ENCODE peak calls at places on chromosomes 6 and 20, in nine cellular contexts. One of them, this sample, is unnamed.

GRCh38 chr6:16477367-16478149 is 239.2 kb downstream of the GMPR start:
- DNase-seq in stomach: no peak
- DNase-seq in upper lobe of left lung: peak
- DNase-seq in spleen: no peak
- DNase-seq in prostate gland: no peak
- DNase-seq in GM12892: no peak
- DNase-seq in K562: no peak
- DNase-seq in esophagus muscularis mucosa: no peak
- DNase-seq in breast epithelium: no peak
- DNase-seq in this sample: no peak

GRCh38 chr6:163592872-163593271 is 178.4 kb downstream of the QKI start:
- DNase-seq in stomach: no peak
- DNase-seq in upper lobe of left lung: no peak
- DNase-seq in spleen: no peak
- DNase-seq in prostate gland: no peak
- DNase-seq in GM12892: no peak
- DNase-seq in K562: no peak
- DNase-seq in esophagus muscularis mucosa: no peak
- DNase-seq in breast epithelium: no peak
- DNase-seq in this sample: no peak

GRCh38 chr20:57558614-57559285 is 2.2 kb upstream of the PCK1 start:
- DNase-seq in stomach: no peak
- DNase-seq in upper lobe of left lung: no peak
- DNase-seq in spleen: peak
- DNase-seq in prostate gland: no peak
- DNase-seq in GM12892: no peak
- DNase-seq in K562: no peak
- DNase-seq in esophagus muscularis mucosa: no peak
- DNase-seq in breast epithelium: no peak
- DNase-seq in this sample: no peak

GRCh38 chr20:21325296-21325695 is 22.2 kb downstream of the XRN2 start:
- DNase-seq in stomach: no peak
- DNase-seq in upper lobe of left lung: no peak
- DNase-seq in spleen: no peak
- DNase-seq in prostate gland: no peak
- DNase-seq in GM12892: no peak
- DNase-seq in K562: no peak
- DNase-seq in esophagus muscularis mucosa: no peak
- DNase-seq in breast epithelium: no peak
- DNase-seq in this sample: no peak

GRCh38 chr6:80182291-80182690 is 75.8 kb downstream of the BCKDHB start:
- DNase-seq in stomach: no peak
- DNase-seq in upper lobe of left lung: no peak
- DNase-seq in spleen: no peak
- DNase-seq in prostate gland: no peak
- DNase-seq in GM12892: no peak
- DNase-seq in K562: no peak
- DNase-seq in esophagus muscularis mucosa: no peak
- DNase-seq in breast epithelium: no peak
- DNase-seq in this sample: no peak

GRCh38 chr6:33896391-33897192 is 92.8 kb upstream of the MLN start:
- DNase-seq in stomach: no peak
- DNase-seq in upper lobe of left lung: no peak
- DNase-seq in spleen: no peak
- DNase-seq in prostate gland: no peak
- DNase-seq in GM12892: no peak
- DNase-seq in K562: peak
- DNase-seq in esophagus muscularis mucosa: no peak
- DNase-seq in breast epithelium: no peak
- DNase-seq in this sample: no peak

GRCh38 chr6:159836294-159837140 is 36.4 kb downstream of the PNLDC1 start:
- DNase-seq in stomach: no peak
- DNase-seq in upper lobe of left lung: no peak
- DNase-seq in spleen: no peak
- DNase-seq in prostate gland: no peak
- DNase-seq in GM12892: no peak
- DNase-seq in K562: no peak
- DNase-seq in esophagus muscularis mucosa: no peak
- DNase-seq in breast epithelium: no peak
- DNase-seq in this sample: no peak

GRCh38 chr20:40607927-40608326 is 81.1 kb downstream of the MAFB start:
- DNase-seq in stomach: no peak
- DNase-seq in upper lobe of left lung: no peak
- DNase-seq in spleen: no peak
- DNase-seq in prostate gland: no peak
- DNase-seq in GM12892: no peak
- DNase-seq in K562: no peak
- DNase-seq in esophagus muscularis mucosa: peak
- DNase-seq in breast epithelium: no peak
- DNase-seq in this sample: no peak

GRCh38 chr6:152338335-152339125 is 298.6 kb downstream of the SYNE1 start:
- DNase-seq in stomach: peak
- DNase-seq in upper lobe of left lung: no peak
- DNase-seq in spleen: peak
- DNase-seq in prostate gland: no peak
- DNase-seq in GM12892: peak
- DNase-seq in K562: peak
- DNase-seq in esophagus muscularis mucosa: no peak
- DNase-seq in breast epithelium: no peak
- DNase-seq in this sample: no peak

GRCh38 chr20:57613481-57613921 is 6.7 kb downstream of the ZBP1 start:
- DNase-seq in stomach: no peak
- DNase-seq in upper lobe of left lung: no peak
- DNase-seq in spleen: peak
- DNase-seq in prostate gland: no peak
- DNase-seq in GM12892: no peak
- DNase-seq in K562: no peak
- DNase-seq in esophagus muscularis mucosa: no peak
- DNase-seq in breast epithelium: no peak
- DNase-seq in this sample: peak

GRCh38 chr6:11536795-11537194 is 754 bp upstream of the TMEM170B start:
- DNase-seq in stomach: no peak
- DNase-seq in upper lobe of left lung: no peak
- DNase-seq in spleen: peak
- DNase-seq in prostate gland: no peak
- DNase-seq in GM12892: no peak
- DNase-seq in K562: peak
- DNase-seq in esophagus muscularis mucosa: no peak
- DNase-seq in breast epithelium: no peak
- DNase-seq in this sample: no peak

GRCh38 chr20:37145014-37145413 is 34.1 kb upstream of the RPN2 start:
- DNase-seq in stomach: no peak
- DNase-seq in upper lobe of left lung: no peak
- DNase-seq in spleen: no peak
- DNase-seq in prostate gland: no peak
- DNase-seq in GM12892: no peak
- DNase-seq in K562: no peak
- DNase-seq in esophagus muscularis mucosa: no peak
- DNase-seq in breast epithelium: no peak
- DNase-seq in this sample: no peak

GRCh38 chr6:140193269-140193668 is 818.8 kb upstream of the CITED2 start:
- DNase-seq in stomach: no peak
- DNase-seq in upper lobe of left lung: no peak
- DNase-seq in spleen: no peak
- DNase-seq in prostate gland: no peak
- DNase-seq in GM12892: no peak
- DNase-seq in K562: no peak
- DNase-seq in esophagus muscularis mucosa: no peak
- DNase-seq in breast epithelium: no peak
- DNase-seq in this sample: no peak

DNA sequence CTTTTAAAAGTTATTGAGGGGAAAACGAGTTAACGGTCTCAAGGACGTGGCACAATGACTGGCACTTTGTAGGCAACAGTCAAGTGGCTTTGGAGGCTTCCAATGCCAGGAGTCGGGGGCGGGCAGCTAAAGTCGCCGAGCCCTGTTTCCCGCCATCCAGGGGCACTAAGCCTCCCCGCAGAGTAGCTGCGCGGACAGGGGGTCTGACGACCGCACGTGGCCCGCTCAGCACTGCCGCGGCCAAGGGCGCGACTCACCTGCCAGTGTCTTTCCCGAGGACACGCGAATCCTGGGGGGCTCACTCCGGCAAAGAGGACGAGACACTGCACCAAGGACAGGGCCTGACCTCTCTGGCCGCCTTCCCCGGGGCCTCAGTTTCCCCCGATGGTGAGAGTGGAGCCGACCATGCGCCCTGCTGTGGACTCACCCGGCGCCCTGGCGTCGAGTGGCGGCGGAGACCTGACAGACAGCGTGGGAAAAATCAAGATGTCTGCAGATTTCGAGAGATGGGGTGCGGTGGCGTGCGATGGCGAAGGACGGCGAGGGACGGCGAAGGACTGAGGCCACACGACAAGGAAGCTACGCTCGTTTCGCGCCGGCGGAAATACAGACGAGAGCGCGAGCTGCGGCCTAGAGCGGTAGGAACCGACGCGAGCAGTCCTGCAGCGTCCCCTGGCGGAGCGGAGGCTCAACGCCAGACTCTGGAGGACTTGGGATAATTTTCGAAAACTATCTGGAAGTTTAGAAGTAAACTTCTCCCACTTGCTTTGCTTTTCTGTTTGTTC is at the start of gene SNHG17:
- DNase-seq in stomach: peak
- DNase-seq in upper lobe of left lung: peak
- DNase-seq in spleen: peak
- DNase-seq in prostate gland: peak
- DNase-seq in GM12892: peak
- DNase-seq in K562: peak
- DNase-seq in esophagus muscularis mucosa: peak
- DNase-seq in breast epithelium: peak
- DNase-seq in this sample: peak
- TF ChIP-seq POLR2A in stomach: peak
- TF ChIP-seq POLR2A in upper lobe of left lung: peak
- TF ChIP-seq POLR2A in spleen: peak
- TF ChIP-seq POLR2A in prostate gland: peak
- TF ChIP-seq POLR2A in GM12892: peak
- TF ChIP-seq POLR2A in K562: peak
- TF ChIP-seq POLR2A in esophagus muscularis mucosa: peak
- TF ChIP-seq POLR2A in breast epithelium: peak
- TF ChIP-seq POLR2A in this sample: peak

GRCh38 chr6:40520683-40521082 is 66.5 kb downstream of the LRFN2 start:
- DNase-seq in stomach: no peak
- DNase-seq in upper lobe of left lung: no peak
- DNase-seq in spleen: no peak
- DNase-seq in prostate gland: no peak
- DNase-seq in GM12892: no peak
- DNase-seq in K562: no peak
- DNase-seq in esophagus muscularis mucosa: no peak
- DNase-seq in breast epithelium: no peak
- DNase-seq in this sample: no peak

GRCh38 chr6:40526036-40526435 is 61.1 kb downstream of the LRFN2 start:
- DNase-seq in stomach: no peak
- DNase-seq in upper lobe of left lung: no peak
- DNase-seq in spleen: no peak
- DNase-seq in prostate gland: no peak
- DNase-seq in GM12892: no peak
- DNase-seq in K562: no peak
- DNase-seq in esophagus muscularis mucosa: no peak
- DNase-seq in breast epithelium: no peak
- DNase-seq in this sample: no peak

GRCh38 chr6:40524797-40525584 is 62.2 kb downstream of the LRFN2 start:
- DNase-seq in stomach: no peak
- DNase-seq in upper lobe of left lung: no peak
- DNase-seq in spleen: no peak
- DNase-seq in prostate gland: no peak
- DNase-seq in GM12892: no peak
- DNase-seq in K562: no peak
- DNase-seq in esophagus muscularis mucosa: no peak
- DNase-seq in breast epithelium: no peak
- DNase-seq in this sample: no peak

GRCh38 chr6:40520108-40520507 is 67.1 kb downstream of the LRFN2 start:
- DNase-seq in stomach: no peak
- DNase-seq in upper lobe of left lung: no peak
- DNase-seq in spleen: no peak
- DNase-seq in prostate gland: no peak
- DNase-seq in GM12892: no peak
- DNase-seq in K562: no peak
- DNase-seq in esophagus muscularis mucosa: no peak
- DNase-seq in breast epithelium: no peak
- DNase-seq in this sample: no peak

DNA sequence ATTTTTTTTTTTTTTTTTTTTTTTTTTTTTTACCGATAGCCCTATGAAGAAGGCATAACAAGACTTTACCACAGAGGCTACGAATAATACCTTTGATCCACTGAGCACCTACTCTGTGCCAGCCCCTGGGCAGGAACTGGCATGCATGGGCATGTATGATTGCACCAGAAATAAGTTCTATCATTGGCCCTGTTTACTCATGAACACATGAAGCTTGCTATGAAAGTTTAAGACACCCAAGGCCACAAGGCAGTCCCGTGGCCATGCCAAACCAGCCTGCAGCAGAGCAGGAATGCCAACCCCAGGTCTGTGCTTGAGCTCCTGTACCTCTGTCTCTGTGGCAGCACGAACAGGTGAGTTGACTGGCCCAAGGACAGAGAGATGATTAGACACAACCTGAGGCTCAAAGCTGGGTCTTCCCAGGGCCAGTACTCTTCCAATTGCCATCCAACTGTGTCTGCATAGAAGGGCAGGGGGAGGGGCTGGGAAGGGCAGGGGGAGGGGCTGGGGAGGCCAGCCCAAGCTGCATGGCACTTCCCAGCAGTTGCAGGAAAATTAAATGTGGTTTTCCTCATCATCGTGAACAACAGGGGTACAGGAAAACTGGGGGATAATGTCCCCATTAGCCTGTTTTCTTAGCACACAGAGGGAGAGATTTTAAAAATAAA is 63.5 kb downstream of the LRFN2 start:
- DNase-seq in stomach: no peak
- DNase-seq in upper lobe of left lung: no peak
- DNase-seq in spleen: no peak
- DNase-seq in prostate gland: no peak
- DNase-seq in GM12892: no peak
- DNase-seq in K562: no peak
- DNase-seq in esophagus muscularis mucosa: no peak
- DNase-seq in breast epithelium: no peak
- DNase-seq in this sample: no peak
- TF ChIP-seq POLR2AphosphoS5 in stomach: no peak
- TF ChIP-seq POLR2AphosphoS5 in upper lobe of left lung: no peak
- TF ChIP-seq POLR2AphosphoS5 in spleen: no peak
- TF ChIP-seq POLR2AphosphoS5 in prostate gland: no peak
- TF ChIP-seq POLR2AphosphoS5 in GM12892: no peak
- TF ChIP-seq POLR2AphosphoS5 in K562: no peak
- TF ChIP-seq POLR2AphosphoS5 in esophagus muscularis mucosa: no peak
- TF ChIP-seq POLR2AphosphoS5 in breast epithelium: no peak
- TF ChIP-seq POLR2AphosphoS5 in this sample: no peak

GRCh38 chr6:29976588-29977424 is 34.5 kb downstream of the HLA-A start:
- DNase-seq in stomach: peak
- DNase-seq in upper lobe of left lung: peak
- DNase-seq in spleen: peak
- DNase-seq in prostate gland: peak
- DNase-seq in GM12892: peak
- DNase-seq in K562: peak
- DNase-seq in esophagus muscularis mucosa: peak
- DNase-seq in breast epithelium: peak
- DNase-seq in this sample: peak
- TF ChIP-seq POLR2A in stomach: peak
- TF ChIP-seq POLR2A in upper lobe of left lung: peak
- TF ChIP-seq POLR2A in spleen: no peak
- TF ChIP-seq POLR2A in prostate gland: peak
- TF ChIP-seq POLR2A in GM12892: no peak
- TF ChIP-seq POLR2A in K562: peak
- TF ChIP-seq POLR2A in esophagus muscularis mucosa: no peak
- TF ChIP-seq POLR2A in breast epithelium: peak
- TF ChIP-seq POLR2A in this sample: no peak

GRCh38 chr6:169215201-169215661 is 38.4 kb downstream of the THBS2 start:
- DNase-seq in stomach: no peak
- DNase-seq in upper lobe of left lung: no peak
- DNase-seq in spleen: no peak
- DNase-seq in prostate gland: no peak
- DNase-seq in GM12892: no peak
- DNase-seq in K562: no peak
- DNase-seq in esophagus muscularis mucosa: peak
- DNase-seq in breast epithelium: no peak
- DNase-seq in this sample: no peak
- TF ChIP-seq POLR2AphosphoS5 in stomach: no peak
- TF ChIP-seq POLR2AphosphoS5 in upper lobe of left lung: no peak
- TF ChIP-seq POLR2AphosphoS5 in spleen: no peak
- TF ChIP-seq POLR2AphosphoS5 in prostate gland: no peak
- TF ChIP-seq POLR2AphosphoS5 in GM12892: no peak
- TF ChIP-seq POLR2AphosphoS5 in K562: no peak
- TF ChIP-seq POLR2AphosphoS5 in esophagus muscularis mucosa: peak
- TF ChIP-seq POLR2AphosphoS5 in breast epithelium: no peak
- TF ChIP-seq POLR2AphosphoS5 in this sample: no peak

This sample was measured in suprapubic skin.